ENCODE peak calls at places on chromosomes 4 and X, in eight cellular contexts. One of them, this sample, is unnamed.

GRCh38 chrX:19958530-19959486 is 32.1 kb downstream of the BCLAF3 start:
- DNase-seq in naive thymus-derived CD4-positive, alpha-beta T cell: no peak
- DNase-seq in AG08395: no peak
- DNase-seq in iris pigment epithelial cell: peak
- DNase-seq in posterior cingulate gyrus: no peak
- DNase-seq in 8988T: no peak
- DNase-seq in stimulated activated CD4-positive, alpha-beta T cell treated with anti-CD3 and anti-CD28 coated beads, Interleukin-1b, Interleukin-23, amount 100 ng/mL, for 4 hours: no peak
- DNase-seq in fibroblast of mammary gland: peak
- DNase-seq in this sample: peak

GRCh38 chr4:85831647-85832046 is 356.7 kb downstream of the ARHGAP24 start:
- DNase-seq in AG08395: no peak
- DNase-seq in iris pigment epithelial cell: no peak
- DNase-seq in 8988T: no peak
- DNase-seq in posterior cingulate gyrus: no peak
- DNase-seq in naive thymus-derived CD4-positive, alpha-beta T cell: no peak
- DNase-seq in stimulated activated CD4-positive, alpha-beta T cell treated with anti-CD3 and anti-CD28 coated beads, Interleukin-1b, Interleukin-23, amount 100 ng/mL, for 4 hours: no peak
- DNase-seq in fibroblast of mammary gland: no peak
- DNase-seq in this sample: no peak

GRCh38 chr4:14787894-14788293 is 214.4 kb upstream of the CPEB2 start:
- DNase-seq in posterior cingulate gyrus: no peak
- DNase-seq in AG08395: no peak
- DNase-seq in stimulated activated CD4-positive, alpha-beta T cell treated with anti-CD3 and anti-CD28 coated beads, Interleukin-1b, Interleukin-23, amount 100 ng/mL, for 4 hours: no peak
- DNase-seq in 8988T: no peak
- DNase-seq in naive thymus-derived CD4-positive, alpha-beta T cell: no peak
- DNase-seq in iris pigment epithelial cell: peak
- DNase-seq in fibroblast of mammary gland: peak
- DNase-seq in this sample: peak

GRCh38 chr4:181968371-181968770 is 274.8 kb upstream of the TENM3 start:
- DNase-seq in stimulated activated CD4-positive, alpha-beta T cell treated with anti-CD3 and anti-CD28 coated beads, Interleukin-1b, Interleukin-23, amount 100 ng/mL, for 4 hours: no peak
- DNase-seq in AG08395: peak
- DNase-seq in naive thymus-derived CD4-positive, alpha-beta T cell: no peak
- DNase-seq in 8988T: no peak
- DNase-seq in fibroblast of mammary gland: peak
- DNase-seq in iris pigment epithelial cell: peak
- DNase-seq in posterior cingulate gyrus: peak
- DNase-seq in this sample: no peak

GRCh38 chrX:119145241-119145653 is 17.6 kb upstream of the KIAA1210 start:
- DNase-seq in iris pigment epithelial cell: peak
- DNase-seq in stimulated activated CD4-positive, alpha-beta T cell treated with anti-CD3 and anti-CD28 coated beads, Interleukin-1b, Interleukin-23, amount 100 ng/mL, for 4 hours: no peak
- DNase-seq in naive thymus-derived CD4-positive, alpha-beta T cell: no peak
- DNase-seq in AG08395: peak
- DNase-seq in posterior cingulate gyrus: no peak
- DNase-seq in fibroblast of mammary gland: peak
- DNase-seq in 8988T: no peak
- DNase-seq in this sample: peak

GRCh38 chrX:65581661-65582339 is 47.2 kb upstream of the LAS1L start:
- DNase-seq in 8988T: peak
- DNase-seq in iris pigment epithelial cell: peak
- DNase-seq in posterior cingulate gyrus: peak
- DNase-seq in naive thymus-derived CD4-positive, alpha-beta T cell: no peak
- DNase-seq in AG08395: peak
- DNase-seq in fibroblast of mammary gland: peak
- DNase-seq in stimulated activated CD4-positive, alpha-beta T cell treated with anti-CD3 and anti-CD28 coated beads, Interleukin-1b, Interleukin-23, amount 100 ng/mL, for 4 hours: peak
- DNase-seq in this sample: peak

GRCh38 chr4:88791274-88791673 is 93.6 kb upstream of the NAP1L5 start:
- DNase-seq in 8988T: no peak
- DNase-seq in fibroblast of mammary gland: peak
- DNase-seq in posterior cingulate gyrus: no peak
- DNase-seq in iris pigment epithelial cell: peak
- DNase-seq in naive thymus-derived CD4-positive, alpha-beta T cell: no peak
- DNase-seq in AG08395: peak
- DNase-seq in stimulated activated CD4-positive, alpha-beta T cell treated with anti-CD3 and anti-CD28 coated beads, Interleukin-1b, Interleukin-23, amount 100 ng/mL, for 4 hours: no peak
- DNase-seq in this sample: no peak

GRCh38 chr4:132344924-132345828 is 803.9 kb upstream of the PCDH10 start:
- DNase-seq in naive thymus-derived CD4-positive, alpha-beta T cell: no peak
- DNase-seq in 8988T: no peak
- DNase-seq in AG08395: no peak
- DNase-seq in stimulated activated CD4-positive, alpha-beta T cell treated with anti-CD3 and anti-CD28 coated beads, Interleukin-1b, Interleukin-23, amount 100 ng/mL, for 4 hours: no peak
- DNase-seq in iris pigment epithelial cell: no peak
- DNase-seq in fibroblast of mammary gland: no peak
- DNase-seq in posterior cingulate gyrus: no peak
- DNase-seq in this sample: no peak

GRCh38 chr4:8005033-8005808 is 65.6 kb upstream of the AFAP1 start:
- DNase-seq in stimulated activated CD4-positive, alpha-beta T cell treated with anti-CD3 and anti-CD28 coated beads, Interleukin-1b, Interleukin-23, amount 100 ng/mL, for 4 hours: no peak
- DNase-seq in fibroblast of mammary gland: no peak
- DNase-seq in iris pigment epithelial cell: no peak
- DNase-seq in 8988T: no peak
- DNase-seq in AG08395: no peak
- DNase-seq in posterior cingulate gyrus: peak
- DNase-seq in naive thymus-derived CD4-positive, alpha-beta T cell: no peak
- DNase-seq in this sample: no peak

GRCh38 chrX:1124531-1124930 is 87.9 kb downstream of the CRLF2 start:
- DNase-seq in iris pigment epithelial cell: no peak
- DNase-seq in naive thymus-derived CD4-positive, alpha-beta T cell: no peak
- DNase-seq in stimulated activated CD4-positive, alpha-beta T cell treated with anti-CD3 and anti-CD28 coated beads, Interleukin-1b, Interleukin-23, amount 100 ng/mL, for 4 hours: no peak
- DNase-seq in 8988T: no peak
- DNase-seq in fibroblast of mammary gland: no peak
- DNase-seq in posterior cingulate gyrus: no peak
- DNase-seq in AG08395: no peak
- DNase-seq in this sample: no peak

GRCh38 chrX:151919610-151920009 is 6.9 kb downstream of the MAGEA4 start:
- DNase-seq in fibroblast of mammary gland: no peak
- DNase-seq in posterior cingulate gyrus: no peak
- DNase-seq in stimulated activated CD4-positive, alpha-beta T cell treated with anti-CD3 and anti-CD28 coated beads, Interleukin-1b, Interleukin-23, amount 100 ng/mL, for 4 hours: no peak
- DNase-seq in 8988T: no peak
- DNase-seq in naive thymus-derived CD4-positive, alpha-beta T cell: no peak
- DNase-seq in AG08395: no peak
- DNase-seq in iris pigment epithelial cell: no peak
- DNase-seq in this sample: no peak

GRCh38 chr4:48780867-48781219 is 764 bp upstream of the FRYL start:
- DNase-seq in AG08395: no peak
- DNase-seq in stimulated activated CD4-positive, alpha-beta T cell treated with anti-CD3 and anti-CD28 coated beads, Interleukin-1b, Interleukin-23, amount 100 ng/mL, for 4 hours: peak
- DNase-seq in posterior cingulate gyrus: no peak
- DNase-seq in fibroblast of mammary gland: peak
- DNase-seq in iris pigment epithelial cell: peak
- DNase-seq in 8988T: no peak
- DNase-seq in naive thymus-derived CD4-positive, alpha-beta T cell: no peak
- DNase-seq in this sample: peak

GRCh38 chr4:113289736-113290135 is 240.3 kb downstream of the ANK2 start:
- DNase-seq in 8988T: no peak
- DNase-seq in iris pigment epithelial cell: peak
- DNase-seq in posterior cingulate gyrus: no peak
- DNase-seq in AG08395: peak
- DNase-seq in naive thymus-derived CD4-positive, alpha-beta T cell: no peak
- DNase-seq in fibroblast of mammary gland: no peak
- DNase-seq in stimulated activated CD4-positive, alpha-beta T cell treated with anti-CD3 and anti-CD28 coated beads, Interleukin-1b, Interleukin-23, amount 100 ng/mL, for 4 hours: no peak
- DNase-seq in this sample: no peak

GRCh38 chr4:56619160-56619559 is 61.9 kb downstream of the HOPX start:
- DNase-seq in AG08395: no peak
- DNase-seq in fibroblast of mammary gland: peak
- DNase-seq in posterior cingulate gyrus: no peak
- DNase-seq in iris pigment epithelial cell: peak
- DNase-seq in stimulated activated CD4-positive, alpha-beta T cell treated with anti-CD3 and anti-CD28 coated beads, Interleukin-1b, Interleukin-23, amount 100 ng/mL, for 4 hours: no peak
- DNase-seq in 8988T: no peak
- DNase-seq in naive thymus-derived CD4-positive, alpha-beta T cell: no peak
- DNase-seq in this sample: no peak

GRCh38 chr4:172042714-172043114 is 229.5 kb downstream of the GALNTL6 start:
- DNase-seq in iris pigment epithelial cell: peak
- DNase-seq in AG08395: no peak
- DNase-seq in posterior cingulate gyrus: no peak
- DNase-seq in naive thymus-derived CD4-positive, alpha-beta T cell: no peak
- DNase-seq in stimulated activated CD4-positive, alpha-beta T cell treated with anti-CD3 and anti-CD28 coated beads, Interleukin-1b, Interleukin-23, amount 100 ng/mL, for 4 hours: no peak
- DNase-seq in fibroblast of mammary gland: peak
- DNase-seq in 8988T: no peak
- DNase-seq in this sample: peak

GRCh38 chr4:2423066-2423465 is 4.3 kb downstream of the CFAP99 start:
- DNase-seq in fibroblast of mammary gland: no peak
- DNase-seq in stimulated activated CD4-positive, alpha-beta T cell treated with anti-CD3 and anti-CD28 coated beads, Interleukin-1b, Interleukin-23, amount 100 ng/mL, for 4 hours: no peak
- DNase-seq in 8988T: no peak
- DNase-seq in iris pigment epithelial cell: no peak
- DNase-seq in AG08395: no peak
- DNase-seq in naive thymus-derived CD4-positive, alpha-beta T cell: no peak
- DNase-seq in posterior cingulate gyrus: peak
- DNase-seq in this sample: no peak

GRCh38 chr4:184699941-184700340 is 34.0 kb downstream of the CENPU start:
- DNase-seq in 8988T: no peak
- DNase-seq in naive thymus-derived CD4-positive, alpha-beta T cell: no peak
- DNase-seq in stimulated activated CD4-positive, alpha-beta T cell treated with anti-CD3 and anti-CD28 coated beads, Interleukin-1b, Interleukin-23, amount 100 ng/mL, for 4 hours: no peak
- DNase-seq in AG08395: peak
- DNase-seq in fibroblast of mammary gland: no peak
- DNase-seq in iris pigment epithelial cell: peak
- DNase-seq in posterior cingulate gyrus: no peak
- DNase-seq in this sample: no peak

GRCh38 chr4:168759321-168759720 is 250.7 kb downstream of the CBR4 start:
- DNase-seq in AG08395: no peak
- DNase-seq in iris pigment epithelial cell: no peak
- DNase-seq in fibroblast of mammary gland: no peak
- DNase-seq in stimulated activated CD4-positive, alpha-beta T cell treated with anti-CD3 and anti-CD28 coated beads, Interleukin-1b, Interleukin-23, amount 100 ng/mL, for 4 hours: no peak
- DNase-seq in posterior cingulate gyrus: no peak
- DNase-seq in naive thymus-derived CD4-positive, alpha-beta T cell: no peak
- DNase-seq in 8988T: no peak
- DNase-seq in this sample: no peak

GRCh38 chr4:100280807-100281206 is 90.5 kb upstream of the DDIT4L start:
- DNase-seq in AG08395: no peak
- DNase-seq in 8988T: no peak
- DNase-seq in stimulated activated CD4-positive, alpha-beta T cell treated with anti-CD3 and anti-CD28 coated beads, Interleukin-1b, Interleukin-23, amount 100 ng/mL, for 4 hours: no peak
- DNase-seq in posterior cingulate gyrus: no peak
- DNase-seq in iris pigment epithelial cell: no peak
- DNase-seq in fibroblast of mammary gland: no peak
- DNase-seq in naive thymus-derived CD4-positive, alpha-beta T cell: no peak
- DNase-seq in this sample: no peak

GRCh38 chrX:15143050-15143824 is 126.6 kb downstream of the ASB9 start:
- DNase-seq in iris pigment epithelial cell: peak
- DNase-seq in AG08395: peak
- DNase-seq in naive thymus-derived CD4-positive, alpha-beta T cell: peak
- DNase-seq in posterior cingulate gyrus: peak
- DNase-seq in fibroblast of mammary gland: peak
- DNase-seq in 8988T: no peak
- DNase-seq in stimulated activated CD4-positive, alpha-beta T cell treated with anti-CD3 and anti-CD28 coated beads, Interleukin-1b, Interleukin-23, amount 100 ng/mL, for 4 hours: peak
- DNase-seq in this sample: peak

This sample was measured in small intestine.